ENCODE peak calls at places on chromosomes 3 and 15, in ten cellular contexts. F is CD8-positive, alpha-beta T cell; N is ELR; B is HT1080; T is fibroblast of the aortic adventitia; W is epithelial cell of esophagus; L is D341Med; P is Ammon's horn; E is stimulated activated CD8-positive, alpha-beta memory T cell treated with anti-CD3 and anti-CD28 coated beads, Interleukin-15, amount 100 ng/mL, for 24 hours; O is stimulated activated naive CD4-positive, alpha-beta T cell. Z is an unnamed sample.

GRCh38 chr15:27500206-27500605 is 529.2 kb downstream of the GABRG3 start:
- DNase-seq in B (no peak), T (no peak), O (no peak), L (no peak), N (no peak), E (no peak), W (no peak), F (no peak), P (no peak), Z (no peak)

GRCh38 chr15:62739082-62739481 is 303.5 kb upstream of the TPM1 start:
- DNase-seq in L (no peak), B (peak), F (no peak), E (no peak), T (peak), P (no peak), N (peak), O (no peak), W (peak), Z (no peak)

GRCh38 chr15:45199136-45199810 is 11.5 kb upstream of the SHF start:
- DNase-seq in P (peak), L (no peak), F (no peak), O (peak), N (peak), E (no peak), T (no peak), B (no peak), W (peak), Z (peak)

GRCh38 chr15:25469377-25469776 is 30.6 kb upstream of the UBE3A start:
- DNase-seq in P (peak), T (peak), F (no peak), B (peak), O (no peak), W (peak), L (no peak), E (no peak), N (no peak), Z (no peak)

GRCh38 chr15:37098468-37099320 is 1.7 kb downstream of the MEIS2 start:
- DNase-seq in L (peak), E (no peak), B (no peak), P (peak), F (no peak), T (no peak), O (no peak), N (peak), W (peak), Z (no peak)

GRCh38 chr3:146975476-146975875 is 370.3 kb upstream of the PLSCR5 start:
- DNase-seq in W (no peak), E (no peak), O (no peak), F (no peak), L (no peak), P (no peak), T (no peak), N (no peak), B (no peak), Z (no peak)

GRCh38 chr15:90037961-90038633 is 37.0 kb downstream of the ZNF710 start:
- DNase-seq in T (peak), W (peak), N (peak), B (no peak), E (no peak), L (no peak), O (no peak), P (no peak), F (no peak), Z (no peak)

GRCh38 chr15:62067448-62068044 is 769 bp downstream of the C2CD4A start:
- DNase-seq in L (peak), P (no peak), B (no peak), E (peak), T (no peak), W (peak), N (peak), F (peak), O (no peak), Z (peak)

GRCh38 chr15:68794869-68795268 is 25.8 kb downstream of the ANP32A start:
- DNase-seq in P (peak), W (no peak), L (no peak), F (no peak), E (no peak), N (no peak), T (no peak), O (no peak), B (no peak), Z (no peak)

GRCh38 chr15:49308686-49309085 is 114.4 kb upstream of the FGF7 start:
- DNase-seq in E (no peak), W (no peak), N (no peak), B (no peak), T (no peak), L (no peak), O (no peak), F (no peak), P (no peak), Z (no peak)

GRCh38 chr15:101358895-101359294 is 63.8 kb upstream of the SNRPA1 start:
- DNase-seq in W (peak), O (no peak), B (no peak), P (peak), F (no peak), L (no peak), T (no peak), E (no peak), N (no peak), Z (no peak)

GRCh38 chr3:107629556-107629955 is 106.8 kb downstream of the BBX start:
- DNase-seq in N (no peak), T (no peak), W (no peak), O (no peak), F (no peak), E (no peak), B (no peak), P (no peak), L (no peak), Z (no peak)

Z was measured in T-helper 9 cell.